ENCODE peak calls at places on chromosomes 6 and 20, in five cellular contexts. One of them, this sample, is unnamed.

GRCh38 chr6:11806561-11807317 is 28.1 kb upstream of the ADTRP start:
- DNase-seq in stimulated activated CD4-positive, alpha-beta T cell treated with anti-CD3 and anti-CD28 coated beads, TNF-alpha, amount 100 ng/mL, for 1 hour: no peak
- DNase-seq in heart right ventricle: no peak
- DNase-seq in MV-4-11: no peak
- DNase-seq in cardiac muscle cell: no peak
- DNase-seq in this sample: no peak

GRCh38 chr6:143215363-143215762 is 154.7 kb downstream of the AIG1 start:
- DNase-seq in stimulated activated CD4-positive, alpha-beta T cell treated with anti-CD3 and anti-CD28 coated beads, TNF-alpha, amount 100 ng/mL, for 1 hour: no peak
- DNase-seq in heart right ventricle: no peak
- DNase-seq in MV-4-11: no peak
- DNase-seq in cardiac muscle cell: no peak
- DNase-seq in this sample: no peak

GRCh38 chr6:7559651-7560385 is 18.3 kb downstream of the DSP start:
- DNase-seq in stimulated activated CD4-positive, alpha-beta T cell treated with anti-CD3 and anti-CD28 coated beads, TNF-alpha, amount 100 ng/mL, for 1 hour: no peak
- DNase-seq in heart right ventricle: no peak
- DNase-seq in MV-4-11: no peak
- DNase-seq in cardiac muscle cell: peak
- DNase-seq in this sample: no peak

GRCh38 chr20:33944914-33945313 is 48.8 kb upstream of the RALY start:
- DNase-seq in stimulated activated CD4-positive, alpha-beta T cell treated with anti-CD3 and anti-CD28 coated beads, TNF-alpha, amount 100 ng/mL, for 1 hour: no peak
- DNase-seq in heart right ventricle: no peak
- DNase-seq in MV-4-11: no peak
- DNase-seq in cardiac muscle cell: no peak
- DNase-seq in this sample: no peak

GRCh38 chr6:56091159-56091869 is 156.1 kb downstream of the COL21A1 start:
- DNase-seq in stimulated activated CD4-positive, alpha-beta T cell treated with anti-CD3 and anti-CD28 coated beads, TNF-alpha, amount 100 ng/mL, for 1 hour: no peak
- DNase-seq in heart right ventricle: no peak
- DNase-seq in MV-4-11: peak
- DNase-seq in cardiac muscle cell: peak
- DNase-seq in this sample: no peak

GRCh38 chr6:81476881-81477280 is 275.6 kb downstream of the TENT5A start:
- DNase-seq in stimulated activated CD4-positive, alpha-beta T cell treated with anti-CD3 and anti-CD28 coated beads, TNF-alpha, amount 100 ng/mL, for 1 hour: no peak
- DNase-seq in heart right ventricle: no peak
- DNase-seq in MV-4-11: no peak
- DNase-seq in cardiac muscle cell: peak
- DNase-seq in this sample: no peak

GRCh38 chr20:57179265-57179664 is 87.2 kb downstream of the BMP7 start:
- DNase-seq in stimulated activated CD4-positive, alpha-beta T cell treated with anti-CD3 and anti-CD28 coated beads, TNF-alpha, amount 100 ng/mL, for 1 hour: no peak
- DNase-seq in heart right ventricle: no peak
- DNase-seq in MV-4-11: peak
- DNase-seq in cardiac muscle cell: no peak
- DNase-seq in this sample: no peak

GRCh38 chr6:83908813-83909212 is 49.3 kb downstream of the CYB5R4 start:
- DNase-seq in stimulated activated CD4-positive, alpha-beta T cell treated with anti-CD3 and anti-CD28 coated beads, TNF-alpha, amount 100 ng/mL, for 1 hour: no peak
- DNase-seq in heart right ventricle: no peak
- DNase-seq in MV-4-11: no peak
- DNase-seq in cardiac muscle cell: no peak
- DNase-seq in this sample: no peak

GRCh38 chr6:163455553-163455952 is 41.0 kb downstream of the QKI start:
- DNase-seq in stimulated activated CD4-positive, alpha-beta T cell treated with anti-CD3 and anti-CD28 coated beads, TNF-alpha, amount 100 ng/mL, for 1 hour: no peak
- DNase-seq in heart right ventricle: no peak
- DNase-seq in MV-4-11: no peak
- DNase-seq in cardiac muscle cell: no peak
- DNase-seq in this sample: no peak

GRCh38 chr20:38477747-38478146 is 5.1 kb downstream of the RALGAPB start:
- DNase-seq in stimulated activated CD4-positive, alpha-beta T cell treated with anti-CD3 and anti-CD28 coated beads, TNF-alpha, amount 100 ng/mL, for 1 hour: no peak
- DNase-seq in heart right ventricle: no peak
- DNase-seq in MV-4-11: no peak
- DNase-seq in cardiac muscle cell: no peak
- DNase-seq in this sample: no peak

GRCh38 chr6:169650241-169650958 is 51.4 kb downstream of the WDR27 start:
- DNase-seq in stimulated activated CD4-positive, alpha-beta T cell treated with anti-CD3 and anti-CD28 coated beads, TNF-alpha, amount 100 ng/mL, for 1 hour: no peak
- DNase-seq in heart right ventricle: no peak
- DNase-seq in MV-4-11: no peak
- DNase-seq in cardiac muscle cell: no peak
- DNase-seq in this sample: no peak

GRCh38 chr6:127182501-127182900 is 64.0 kb downstream of the RSPO3 start:
- DNase-seq in stimulated activated CD4-positive, alpha-beta T cell treated with anti-CD3 and anti-CD28 coated beads, TNF-alpha, amount 100 ng/mL, for 1 hour: no peak
- DNase-seq in heart right ventricle: no peak
- DNase-seq in MV-4-11: peak
- DNase-seq in cardiac muscle cell: peak
- DNase-seq in this sample: no peak

GRCh38 chr6:21984135-21984534 is 312.7 kb downstream of the PRL start:
- DNase-seq in stimulated activated CD4-positive, alpha-beta T cell treated with anti-CD3 and anti-CD28 coated beads, TNF-alpha, amount 100 ng/mL, for 1 hour: no peak
- DNase-seq in heart right ventricle: no peak
- DNase-seq in MV-4-11: no peak
- DNase-seq in cardiac muscle cell: no peak
- DNase-seq in this sample: no peak

GRCh38 chr6:41345901-41346300 is 10.5 kb downstream of the NCR2 start:
- DNase-seq in stimulated activated CD4-positive, alpha-beta T cell treated with anti-CD3 and anti-CD28 coated beads, TNF-alpha, amount 100 ng/mL, for 1 hour: no peak
- DNase-seq in heart right ventricle: no peak
- DNase-seq in MV-4-11: no peak
- DNase-seq in cardiac muscle cell: no peak
- DNase-seq in this sample: no peak

GRCh38 chr20:2006452-2007381 is 12.9 kb upstream of the PDYN start:
- DNase-seq in stimulated activated CD4-positive, alpha-beta T cell treated with anti-CD3 and anti-CD28 coated beads, TNF-alpha, amount 100 ng/mL, for 1 hour: no peak
- DNase-seq in heart right ventricle: no peak
- DNase-seq in MV-4-11: peak
- DNase-seq in cardiac muscle cell: peak
- DNase-seq in this sample: no peak

GRCh38 chr6:57068066-57068465 is 21.6 kb downstream of the KIAA1586 start:
- DNase-seq in stimulated activated CD4-positive, alpha-beta T cell treated with anti-CD3 and anti-CD28 coated beads, TNF-alpha, amount 100 ng/mL, for 1 hour: no peak
- DNase-seq in heart right ventricle: no peak
- DNase-seq in MV-4-11: no peak
- DNase-seq in cardiac muscle cell: peak
- DNase-seq in this sample: no peak

GRCh38 chr6:22145823-22146379 is 150.9 kb downstream of the PRL start:
- DNase-seq in stimulated activated CD4-positive, alpha-beta T cell treated with anti-CD3 and anti-CD28 coated beads, TNF-alpha, amount 100 ng/mL, for 1 hour: no peak
- DNase-seq in heart right ventricle: no peak
- DNase-seq in MV-4-11: peak
- DNase-seq in cardiac muscle cell: peak
- DNase-seq in this sample: no peak

GRCh38 chr20:19074828-19075516 is 137.5 kb upstream of the SLC24A3 start:
- DNase-seq in stimulated activated CD4-positive, alpha-beta T cell treated with anti-CD3 and anti-CD28 coated beads, TNF-alpha, amount 100 ng/mL, for 1 hour: no peak
- DNase-seq in heart right ventricle: no peak
- DNase-seq in MV-4-11: peak
- DNase-seq in cardiac muscle cell: no peak
- DNase-seq in this sample: no peak

GRCh38 chr20:13042458-13042794 is 33.7 kb downstream of the SPTLC3 start:
- DNase-seq in stimulated activated CD4-positive, alpha-beta T cell treated with anti-CD3 and anti-CD28 coated beads, TNF-alpha, amount 100 ng/mL, for 1 hour: no peak
- DNase-seq in heart right ventricle: no peak
- DNase-seq in MV-4-11: peak
- DNase-seq in cardiac muscle cell: no peak
- DNase-seq in this sample: no peak

GRCh38 chr6:168559574-168560098 is 118.7 kb downstream of the SMOC2 start:
- DNase-seq in stimulated activated CD4-positive, alpha-beta T cell treated with anti-CD3 and anti-CD28 coated beads, TNF-alpha, amount 100 ng/mL, for 1 hour: no peak
- DNase-seq in heart right ventricle: no peak
- DNase-seq in MV-4-11: no peak
- DNase-seq in cardiac muscle cell: peak
- DNase-seq in this sample: no peak

GRCh38 chr6:2999005-2999620 is 581 bp upstream of the NQO2 start:
- DNase-seq in stimulated activated CD4-positive, alpha-beta T cell treated with anti-CD3 and anti-CD28 coated beads, TNF-alpha, amount 100 ng/mL, for 1 hour: no peak
- DNase-seq in heart right ventricle: no peak
- DNase-seq in MV-4-11: peak
- DNase-seq in cardiac muscle cell: peak
- DNase-seq in this sample: no peak

GRCh38 chr6:36616888-36617521 is 22.8 kb downstream of the SRSF3 start:
- DNase-seq in stimulated activated CD4-positive, alpha-beta T cell treated with anti-CD3 and anti-CD28 coated beads, TNF-alpha, amount 100 ng/mL, for 1 hour: no peak
- DNase-seq in heart right ventricle: peak
- DNase-seq in MV-4-11: no peak
- DNase-seq in cardiac muscle cell: no peak
- DNase-seq in this sample: no peak

GRCh38 chr6:37822851-37823682 is 3.5 kb downstream of the ZFAND3 start:
- DNase-seq in stimulated activated CD4-positive, alpha-beta T cell treated with anti-CD3 and anti-CD28 coated beads, TNF-alpha, amount 100 ng/mL, for 1 hour: no peak
- DNase-seq in heart right ventricle: no peak
- DNase-seq in MV-4-11: peak
- DNase-seq in cardiac muscle cell: peak
- DNase-seq in this sample: no peak

GRCh38 chr6:54988576-54988975 is 142.0 kb downstream of the FAM83B start:
- DNase-seq in stimulated activated CD4-positive, alpha-beta T cell treated with anti-CD3 and anti-CD28 coated beads, TNF-alpha, amount 100 ng/mL, for 1 hour: no peak
- DNase-seq in heart right ventricle: no peak
- DNase-seq in MV-4-11: no peak
- DNase-seq in cardiac muscle cell: no peak
- DNase-seq in this sample: no peak

GRCh38 chr20:5205348-5206210 is 78.8 kb downstream of the CDS2 start:
- DNase-seq in stimulated activated CD4-positive, alpha-beta T cell treated with anti-CD3 and anti-CD28 coated beads, TNF-alpha, amount 100 ng/mL, for 1 hour: peak
- DNase-seq in heart right ventricle: peak
- DNase-seq in MV-4-11: peak
- DNase-seq in cardiac muscle cell: peak
- DNase-seq in this sample: no peak

GRCh38 chr6:88848870-88849269 is 114.5 kb downstream of the RNGTT start:
- DNase-seq in stimulated activated CD4-positive, alpha-beta T cell treated with anti-CD3 and anti-CD28 coated beads, TNF-alpha, amount 100 ng/mL, for 1 hour: no peak
- DNase-seq in heart right ventricle: no peak
- DNase-seq in MV-4-11: no peak
- DNase-seq in cardiac muscle cell: no peak
- DNase-seq in this sample: no peak

GRCh38 chr6:72624557-72625160 is 2.8 kb downstream of the KCNQ5 start:
- DNase-seq in stimulated activated CD4-positive, alpha-beta T cell treated with anti-CD3 and anti-CD28 coated beads, TNF-alpha, amount 100 ng/mL, for 1 hour: no peak
- DNase-seq in heart right ventricle: no peak
- DNase-seq in MV-4-11: no peak
- DNase-seq in cardiac muscle cell: peak
- DNase-seq in this sample: no peak

GRCh38 chr6:85641522-85641915 is 1.2 kb downstream of the SYNCRIP start:
- DNase-seq in stimulated activated CD4-positive, alpha-beta T cell treated with anti-CD3 and anti-CD28 coated beads, TNF-alpha, amount 100 ng/mL, for 1 hour: no peak
- DNase-seq in heart right ventricle: no peak
- DNase-seq in MV-4-11: no peak
- DNase-seq in cardiac muscle cell: no peak
- DNase-seq in this sample: no peak

GRCh38 chr6:31356946-31357466 is at the start of gene HLA-B:
- DNase-seq in stimulated activated CD4-positive, alpha-beta T cell treated with anti-CD3 and anti-CD28 coated beads, TNF-alpha, amount 100 ng/mL, for 1 hour: peak
- DNase-seq in heart right ventricle: peak
- DNase-seq in MV-4-11: peak
- DNase-seq in cardiac muscle cell: peak
- DNase-seq in this sample: no peak

GRCh38 chr6:154432533-154433476 is 76.2 kb upstream of the IPCEF1 start:
- DNase-seq in stimulated activated CD4-positive, alpha-beta T cell treated with anti-CD3 and anti-CD28 coated beads, TNF-alpha, amount 100 ng/mL, for 1 hour: no peak
- DNase-seq in heart right ventricle: no peak
- DNase-seq in MV-4-11: peak
- DNase-seq in cardiac muscle cell: peak
- DNase-seq in this sample: no peak

GRCh38 chr6:33241968-33242367 is 29.7 kb downstream of the VPS52 start:
- DNase-seq in stimulated activated CD4-positive, alpha-beta T cell treated with anti-CD3 and anti-CD28 coated beads, TNF-alpha, amount 100 ng/mL, for 1 hour: no peak
- DNase-seq in heart right ventricle: no peak
- DNase-seq in MV-4-11: peak
- DNase-seq in cardiac muscle cell: no peak
- DNase-seq in this sample: no peak

GRCh38 chr6:134614606-134615485 is 296.9 kb upstream of the SGK1 start:
- DNase-seq in stimulated activated CD4-positive, alpha-beta T cell treated with anti-CD3 and anti-CD28 coated beads, TNF-alpha, amount 100 ng/mL, for 1 hour: no peak
- DNase-seq in heart right ventricle: no peak
- DNase-seq in MV-4-11: no peak
- DNase-seq in cardiac muscle cell: no peak
- DNase-seq in this sample: no peak

GRCh38 chr20:63682384-63683139 is 13.9 kb upstream of the TNFRSF6B start:
- DNase-seq in stimulated activated CD4-positive, alpha-beta T cell treated with anti-CD3 and anti-CD28 coated beads, TNF-alpha, amount 100 ng/mL, for 1 hour: no peak
- DNase-seq in heart right ventricle: peak
- DNase-seq in MV-4-11: peak
- DNase-seq in cardiac muscle cell: peak
- DNase-seq in this sample: no peak

GRCh38 chr20:258269-258858 is 840 bp downstream of the DEFB132 start:
- DNase-seq in stimulated activated CD4-positive, alpha-beta T cell treated with anti-CD3 and anti-CD28 coated beads, TNF-alpha, amount 100 ng/mL, for 1 hour: no peak
- DNase-seq in heart right ventricle: no peak
- DNase-seq in MV-4-11: no peak
- DNase-seq in cardiac muscle cell: no peak
- DNase-seq in this sample: no peak

GRCh38 chr6:134814076-134814709 is 135.7 kb downstream of the ALDH8A1 start:
- DNase-seq in stimulated activated CD4-positive, alpha-beta T cell treated with anti-CD3 and anti-CD28 coated beads, TNF-alpha, amount 100 ng/mL, for 1 hour: no peak
- DNase-seq in heart right ventricle: no peak
- DNase-seq in MV-4-11: no peak
- DNase-seq in cardiac muscle cell: no peak
- DNase-seq in this sample: no peak

GRCh38 chr6:7216941-7217621 is 95.9 kb downstream of the SSR1 start:
- DNase-seq in stimulated activated CD4-positive, alpha-beta T cell treated with anti-CD3 and anti-CD28 coated beads, TNF-alpha, amount 100 ng/mL, for 1 hour: no peak
- DNase-seq in heart right ventricle: peak
- DNase-seq in MV-4-11: no peak
- DNase-seq in cardiac muscle cell: no peak
- DNase-seq in this sample: no peak

GRCh38 chr6:152948150-152948768 is 34.6 kb downstream of the FBXO5 start:
- DNase-seq in stimulated activated CD4-positive, alpha-beta T cell treated with anti-CD3 and anti-CD28 coated beads, TNF-alpha, amount 100 ng/mL, for 1 hour: no peak
- DNase-seq in heart right ventricle: no peak
- DNase-seq in MV-4-11: peak
- DNase-seq in cardiac muscle cell: peak
- DNase-seq in this sample: no peak

GRCh38 chr6:163806761-163807499 is 392.4 kb downstream of the QKI start:
- DNase-seq in stimulated activated CD4-positive, alpha-beta T cell treated with anti-CD3 and anti-CD28 coated beads, TNF-alpha, amount 100 ng/mL, for 1 hour: no peak
- DNase-seq in heart right ventricle: no peak
- DNase-seq in MV-4-11: no peak
- DNase-seq in cardiac muscle cell: no peak
- DNase-seq in this sample: no peak

GRCh38 chr6:232896-233640 is 59.2 kb upstream of the DUSP22 start:
- DNase-seq in stimulated activated CD4-positive, alpha-beta T cell treated with anti-CD3 and anti-CD28 coated beads, TNF-alpha, amount 100 ng/mL, for 1 hour: no peak
- DNase-seq in heart right ventricle: no peak
- DNase-seq in MV-4-11: no peak
- DNase-seq in cardiac muscle cell: no peak
- DNase-seq in this sample: no peak